ENCODE peak calls at places on chromosomes 16 and 17, in four cellular contexts. R, Z, Y and P are unnamed samples.

GRCh38 chr16:7345423-7345822 is 12.8 kb downstream of the RBFOX1 start:
- DNase-seq in Z (peak; percentile 32), R (no peak), Y (no peak), P (no peak)

GRCh38 chr17:57468932-57469775 is 212.8 kb downstream of the MSI2 start:
- DNase-seq in Y (no peak), Z (no peak), R (no peak), P (no peak)

GRCh38 chr17:82278786-82279379 is 5.4 kb upstream of the CSNK1D start:
- DNase-seq in Y (no peak), Z (no peak), R (no peak), P (no peak)

GRCh38 chr17:71713846-71714245 is 407.0 kb upstream of the SOX9 start:
- DNase-seq in R (no peak), Y (no peak), Z (no peak), P (no peak)

GRCh38 chr17:17938388-17939107 is 33.7 kb downstream of the TOM1L2 start:
- DNase-seq in Z (no peak), R (no peak), Y (no peak), P (no peak)

GRCh38 chr16:51549836-51550235 is 398.8 kb upstream of the SALL1 start:
- DNase-seq in Z (no peak), R (no peak), Y (no peak), P (no peak)

GRCh38 chr17:9928601-9929341 is 23.7 kb upstream of the RCVRN start:
- DNase-seq in Y (no peak), R (no peak), Z (no peak), P (no peak)

GRCh38 chr17:6640536-6641373 is at the start of the genes KIAA0753 and TXNDC17:
- DNase-seq in R (peak; percentile 96), Z (peak; percentile 94), Y (peak; percentile 88), P (peak; percentile 97)

GRCh38 chr16:27400751-27401620 is 988 bp upstream of the IL21R start:
- DNase-seq in Y (no peak), Z (no peak), R (no peak), P (no peak)

GRCh38 chr16:50208460-50208931 is 55.4 kb downstream of the TENT4B start:
- DNase-seq in R (no peak), Y (no peak), Z (no peak), P (no peak)
- H3K4me1 ChIP-seq in R (peaks cover 10% of the 10 kb centered on the region), Y (peaks cover 14% of the 10 kb centered on the region), Z (peaks cover 69% of the 10 kb centered on the region), P (peaks cover 28% of the 10 kb centered on the region)

DNA sequence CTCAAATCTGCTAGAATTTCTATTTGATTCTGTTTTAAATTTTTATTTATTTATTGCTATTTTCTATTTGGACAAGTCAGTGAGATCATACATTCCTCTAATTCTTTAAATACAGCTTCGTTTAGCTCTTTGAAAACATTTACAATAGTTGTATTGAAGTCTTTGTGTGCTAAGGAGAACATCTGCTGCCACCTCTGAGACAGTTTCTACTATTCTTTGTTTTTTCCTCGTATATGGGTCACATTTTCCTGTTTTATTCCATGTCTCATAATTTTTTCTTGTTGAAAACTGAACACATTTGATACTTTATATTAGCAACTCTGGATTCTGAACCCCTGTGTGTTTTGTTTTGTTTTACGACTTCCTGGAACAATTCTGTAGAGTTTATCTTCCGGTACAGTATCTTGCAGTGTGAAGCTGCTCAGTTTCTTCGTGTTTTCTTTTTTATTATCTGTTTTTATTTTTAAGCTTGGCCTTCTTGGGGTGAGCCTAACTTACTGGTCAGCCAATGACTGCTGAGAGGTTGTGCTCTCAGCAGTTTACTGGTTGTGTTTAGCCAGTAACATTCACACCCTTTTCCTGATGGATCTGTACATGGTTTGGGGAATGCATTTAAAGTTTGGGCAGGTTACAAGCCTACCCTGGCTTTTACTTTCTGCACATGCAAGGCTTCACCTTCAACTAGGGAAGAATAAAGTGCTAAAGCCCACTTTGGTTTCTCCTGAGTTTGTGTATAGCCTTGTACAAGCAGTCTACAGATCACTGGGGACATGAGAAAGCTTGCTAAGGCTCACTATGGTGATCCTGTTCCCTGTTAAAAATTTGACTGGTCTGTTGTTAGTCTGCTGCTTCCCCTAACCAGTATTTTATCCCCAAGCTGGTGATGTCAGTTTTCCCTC is 99.1 kb downstream of the CA4 start:
- DNase-seq in R (no peak), Z (no peak), Y (no peak), P (no peak)
- H3K4me3 ChIP-seq in R (no peak overlapping the region), Z (no peak overlapping the region), Y (no peak overlapping the region), P (no peak overlapping the region)

DNA sequence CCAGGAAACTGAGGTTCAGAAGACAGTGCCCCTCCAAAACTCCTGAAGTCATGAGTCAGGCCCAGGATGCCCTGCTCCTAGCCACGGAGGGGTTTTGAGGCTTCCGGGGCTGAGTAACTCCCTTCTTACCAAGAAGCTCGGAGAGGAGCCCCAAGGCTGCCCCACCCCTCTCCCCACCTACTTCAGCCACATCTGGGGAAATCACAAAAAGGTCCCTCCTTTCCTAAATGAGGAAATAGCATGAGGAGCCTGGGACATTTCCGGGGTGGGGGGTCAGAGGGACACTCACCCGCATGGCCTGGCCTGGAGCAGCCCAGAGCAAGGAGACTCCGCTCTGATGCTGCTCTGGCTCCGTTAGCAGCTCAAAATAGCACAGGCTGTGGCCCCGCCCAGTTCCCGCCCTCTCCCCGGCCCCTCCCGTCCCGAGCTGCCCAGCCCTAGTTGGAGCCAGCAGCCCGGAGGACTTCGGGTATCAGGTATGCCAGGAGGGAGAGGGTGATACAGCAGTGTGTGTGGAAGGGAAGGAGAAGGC is 40.1 kb downstream of the MYO18A start:
- DNase-seq in R (peak; percentile 94), Y (peak; percentile 83), Z (peak; percentile 91), P (peak; percentile 90)
- H3K4me1 ChIP-seq in R (no peaks in the 10 kb centered on the region), Y (no peaks in the 10 kb centered on the region), Z (peaks cover 84% of the 10 kb centered on the region), P (peaks cover 25% of the 10 kb centered on the region)

GRCh38 chr17:38511126-38512108 is 83.2 kb downstream of the ARHGAP23 start:
- DNase-seq in Z (no peak), R (no peak), Y (no peak), P (peak; percentile 44)
- H3K4me3 ChIP-seq in Z (peak overlapping the region; percentile 52), R (no peak overlapping the region), Y (no peak overlapping the region), P (no peak overlapping the region)

DNA sequence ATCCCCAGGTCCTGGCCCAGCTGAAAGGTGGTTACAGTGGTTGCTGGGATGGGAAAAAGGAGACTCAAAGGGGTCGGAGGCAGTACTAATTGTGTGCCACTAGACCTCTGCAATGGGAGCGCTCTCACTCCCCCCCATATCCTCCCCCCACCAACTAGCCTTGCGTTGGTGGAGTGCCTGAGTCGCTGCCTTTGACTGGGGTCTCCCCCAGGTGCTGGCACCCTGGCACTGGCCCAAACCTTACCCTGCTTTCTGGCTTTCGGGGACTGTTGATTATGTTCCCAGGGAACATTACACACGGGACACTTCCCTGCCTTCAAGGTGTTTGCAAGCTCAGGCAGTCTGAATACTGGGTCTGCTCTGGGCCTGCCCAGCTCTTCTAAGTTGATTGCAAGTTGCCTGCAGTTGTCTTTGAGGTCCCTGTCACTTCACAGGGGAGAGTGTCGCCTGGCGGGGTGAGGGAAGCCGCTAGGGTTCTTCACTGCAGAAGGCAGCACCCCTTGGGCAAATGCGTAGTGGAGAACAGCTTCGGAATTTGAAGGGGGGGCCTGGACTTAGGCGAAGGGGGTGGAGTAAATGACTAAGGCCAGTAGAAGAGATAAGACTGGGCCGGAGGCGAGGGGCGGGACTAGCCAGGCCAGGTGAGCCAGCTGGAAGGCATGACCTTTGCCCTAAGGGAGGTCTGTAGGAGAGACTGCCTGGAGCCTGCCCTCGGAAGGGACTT is 98.0 kb downstream of the RAB11FIP4 start:
- DNase-seq in Z (no peak), R (no peak), Y (peak; percentile 88), P (no peak)
- H3K4me1 ChIP-seq in Z (peaks cover 61% of the 10 kb centered on the region), R (no peaks in the 10 kb centered on the region), Y (peaks cover 46% of the 10 kb centered on the region), P (peaks cover 72% of the 10 kb centered on the region)

GRCh38 chr17:19648475-19649406 is at the start of gene ALDH3A2:
- DNase-seq in Z (peak; percentile 98), Y (peak; percentile 95), R (peak; percentile 99), P (peak; percentile 100)

GRCh38 chr17:19647697-19648474 is 665 bp upstream of the ALDH3A2 start:
- DNase-seq in Y (peak; percentile 64), Z (peak; percentile 68), R (peak; percentile 83), P (peak; percentile 78)

GRCh38 chr17:19652595-19652994 is 4.0 kb downstream of the ALDH3A2 start:
- DNase-seq in R (no peak), Z (no peak), Y (no peak), P (no peak)

GRCh38 chr17:19651461-19652238 is 3.1 kb downstream of the ALDH3A2 start:
- DNase-seq in Y (no peak), R (no peak), Z (no peak), P (no peak)

DNA sequence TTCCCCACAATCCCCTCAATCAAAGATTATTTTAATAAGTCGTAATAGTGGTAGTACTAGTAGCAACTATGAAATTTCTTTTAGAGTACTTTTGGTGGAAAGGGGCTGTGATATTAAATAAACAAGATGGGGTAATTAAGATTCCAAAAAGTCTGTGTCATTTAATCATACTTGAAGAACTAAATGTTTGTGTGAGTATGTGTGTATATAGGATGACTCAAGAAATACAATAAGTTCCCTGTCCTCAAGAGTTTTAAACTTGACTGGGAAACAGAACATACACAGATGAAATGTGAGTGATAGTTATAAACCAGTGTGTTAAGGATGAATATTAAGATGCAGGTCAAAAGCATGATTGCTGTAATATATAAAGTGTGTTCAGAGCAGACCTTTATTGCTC is 2.3 kb downstream of the ALDH3A2 start:
- DNase-seq in Z (no peak), R (no peak), Y (no peak), P (no peak)
- H3K4me3 ChIP-seq in Z (peak overlapping the region; percentile 89), R (no peak overlapping the region), Y (peak overlapping the region; percentile 59), P (peak overlapping the region; percentile 74)

GRCh38 chr17:47703671-47704070 is 9.7 kb downstream of the TBKBP1 start:
- DNase-seq in R (no peak), Y (no peak), Z (no peak), P (no peak)

GRCh38 chr17:47704781-47705180 is 10.8 kb downstream of the TBKBP1 start:
- DNase-seq in Z (no peak), Y (no peak), R (no peak), P (no peak)

GRCh38 chr17:47702391-47702995 is 8.5 kb downstream of the TBKBP1 start:
- DNase-seq in Y (no peak), R (peak; percentile 33), Z (no peak), P (no peak)

GRCh38 chr17:47703191-47703591 is 9.2 kb downstream of the TBKBP1 start:
- DNase-seq in R (peak; percentile 43), Y (no peak), Z (no peak), P (no peak)

DNA sequence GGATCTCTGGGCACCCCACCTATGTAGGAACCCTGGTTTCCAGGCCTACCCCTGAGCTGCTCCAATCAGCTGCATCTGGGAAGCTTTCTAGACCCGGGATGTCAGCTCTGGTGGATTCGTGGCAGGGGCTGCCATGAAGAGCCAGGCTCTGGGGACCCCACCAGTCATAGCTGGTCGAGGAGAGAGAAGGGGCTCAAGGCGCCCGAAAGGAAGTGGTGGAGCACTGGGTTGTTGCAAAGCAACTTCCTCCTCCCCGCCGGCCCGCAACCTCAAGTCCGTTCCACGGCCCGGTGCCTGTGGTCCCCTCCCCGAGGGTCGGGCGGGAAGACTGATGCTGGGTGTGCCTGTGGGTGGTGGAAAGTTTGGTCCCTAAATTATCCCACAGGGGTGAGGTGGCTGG is 10.2 kb downstream of the TBKBP1 start:
- DNase-seq in R (peak; percentile 58), Y (no peak), Z (peak; percentile 30), P (no peak)
- H3K4me1 ChIP-seq in R (no peaks in the 10 kb centered on the region), Y (no peaks in the 10 kb centered on the region), Z (peaks cover 63% of the 10 kb centered on the region), P (peaks cover 49% of the 10 kb centered on the region)